ENCODE peak calls at places on chromosomes 1 and 21, in eight cellular contexts. One of them, this sample, is unnamed.

GRCh38 chr1:180505732-180506335 is 3.5 kb upstream of the ACBD6 start:
- DNase-seq in NCI-H748 treated with DMSO at 0.1 percent for 48 hours: no peak
- DNase-seq in foreskin fibroblast: no peak
- DNase-seq in IMR-90: peak; percentile 47
- DNase-seq in endothelial cell: no peak
- DNase-seq in HS-5: no peak
- DNase-seq in CD4-positive, alpha-beta T cell: no peak
- DNase-seq in activated T-helper 1 cell treated with anti-CD3 and anti-CD28 coated beads, Interleukin-12 subunit alpha, Interleukin-12 subunit beta, Interleukin-2, Interleukin-4 antibody, amounts not matched to agents 30 ng/mL and 10 ng/mL and 1 ng/mL, durations not matched to agents 14 hours and 24 hours and 36 hours: no peak
- DNase-seq in this sample: no peak

GRCh38 chr1:181541458-181541857 is 58.1 kb downstream of the CACNA1E start:
- DNase-seq in NCI-H748 treated with DMSO at 0.1 percent for 48 hours: no peak
- DNase-seq in foreskin fibroblast: no peak
- DNase-seq in IMR-90: no peak
- DNase-seq in endothelial cell: no peak
- DNase-seq in HS-5: no peak
- DNase-seq in CD4-positive, alpha-beta T cell: no peak
- DNase-seq in activated T-helper 1 cell treated with anti-CD3 and anti-CD28 coated beads, Interleukin-12 subunit alpha, Interleukin-12 subunit beta, Interleukin-2, Interleukin-4 antibody, amounts not matched to agents 30 ng/mL and 10 ng/mL and 1 ng/mL, durations not matched to agents 14 hours and 24 hours and 36 hours: no peak
- DNase-seq in this sample: no peak

GRCh38 chr1:8104278-8105236 is 78.4 kb upstream of the ERRFI1 start:
- DNase-seq in NCI-H748 treated with DMSO at 0.1 percent for 48 hours: no peak
- DNase-seq in foreskin fibroblast: no peak
- DNase-seq in IMR-90: no peak
- DNase-seq in endothelial cell: no peak
- DNase-seq in HS-5: no peak
- DNase-seq in CD4-positive, alpha-beta T cell: no peak
- DNase-seq in activated T-helper 1 cell treated with anti-CD3 and anti-CD28 coated beads, Interleukin-12 subunit alpha, Interleukin-12 subunit beta, Interleukin-2, Interleukin-4 antibody, amounts not matched to agents 30 ng/mL and 10 ng/mL and 1 ng/mL, durations not matched to agents 14 hours and 24 hours and 36 hours: no peak
- DNase-seq in this sample: no peak

GRCh38 chr21:44399151-44399954 is 45.9 kb downstream of the TRPM2 start:
- DNase-seq in NCI-H748 treated with DMSO at 0.1 percent for 48 hours: no peak
- DNase-seq in foreskin fibroblast: no peak
- DNase-seq in IMR-90: no peak
- DNase-seq in endothelial cell: no peak
- DNase-seq in HS-5: no peak
- DNase-seq in CD4-positive, alpha-beta T cell: no peak
- DNase-seq in activated T-helper 1 cell treated with anti-CD3 and anti-CD28 coated beads, Interleukin-12 subunit alpha, Interleukin-12 subunit beta, Interleukin-2, Interleukin-4 antibody, amounts not matched to agents 30 ng/mL and 10 ng/mL and 1 ng/mL, durations not matched to agents 14 hours and 24 hours and 36 hours: no peak
- DNase-seq in this sample: no peak

GRCh38 chr1:65792671-65793358 is at the start of gene PDE4B:
- DNase-seq in NCI-H748 treated with DMSO at 0.1 percent for 48 hours: no peak
- DNase-seq in foreskin fibroblast: peak; percentile 38
- DNase-seq in IMR-90: peak; percentile 40
- DNase-seq in endothelial cell: peak; percentile 38
- DNase-seq in HS-5: no peak
- DNase-seq in CD4-positive, alpha-beta T cell: no peak
- DNase-seq in activated T-helper 1 cell treated with anti-CD3 and anti-CD28 coated beads, Interleukin-12 subunit alpha, Interleukin-12 subunit beta, Interleukin-2, Interleukin-4 antibody, amounts not matched to agents 30 ng/mL and 10 ng/mL and 1 ng/mL, durations not matched to agents 14 hours and 24 hours and 36 hours: no peak
- DNase-seq in this sample: peak; percentile 58

GRCh38 chr1:12434686-12435085 is 183.3 kb downstream of the DHRS3 start:
- DNase-seq in NCI-H748 treated with DMSO at 0.1 percent for 48 hours: no peak
- DNase-seq in foreskin fibroblast: no peak
- DNase-seq in IMR-90: no peak
- DNase-seq in endothelial cell: no peak
- DNase-seq in HS-5: no peak
- DNase-seq in CD4-positive, alpha-beta T cell: no peak
- DNase-seq in activated T-helper 1 cell treated with anti-CD3 and anti-CD28 coated beads, Interleukin-12 subunit alpha, Interleukin-12 subunit beta, Interleukin-2, Interleukin-4 antibody, amounts not matched to agents 30 ng/mL and 10 ng/mL and 1 ng/mL, durations not matched to agents 14 hours and 24 hours and 36 hours: no peak
- DNase-seq in this sample: no peak

GRCh38 chr21:38060533-38060932 is 144.3 kb upstream of the KCNJ6 start:
- DNase-seq in NCI-H748 treated with DMSO at 0.1 percent for 48 hours: no peak
- DNase-seq in foreskin fibroblast: no peak
- DNase-seq in IMR-90: no peak
- DNase-seq in endothelial cell: no peak
- DNase-seq in HS-5: no peak
- DNase-seq in CD4-positive, alpha-beta T cell: no peak
- DNase-seq in activated T-helper 1 cell treated with anti-CD3 and anti-CD28 coated beads, Interleukin-12 subunit alpha, Interleukin-12 subunit beta, Interleukin-2, Interleukin-4 antibody, amounts not matched to agents 30 ng/mL and 10 ng/mL and 1 ng/mL, durations not matched to agents 14 hours and 24 hours and 36 hours: no peak
- DNase-seq in this sample: no peak

GRCh38 chr1:161209790-161210409 is 5.2 kb upstream of the FCER1G start:
- DNase-seq in NCI-H748 treated with DMSO at 0.1 percent for 48 hours: peak; percentile 47
- DNase-seq in foreskin fibroblast: peak; percentile 50
- DNase-seq in IMR-90: peak; percentile 67
- DNase-seq in endothelial cell: peak; percentile 75
- DNase-seq in HS-5: no peak
- DNase-seq in CD4-positive, alpha-beta T cell: peak; percentile 60
- DNase-seq in activated T-helper 1 cell treated with anti-CD3 and anti-CD28 coated beads, Interleukin-12 subunit alpha, Interleukin-12 subunit beta, Interleukin-2, Interleukin-4 antibody, amounts not matched to agents 30 ng/mL and 10 ng/mL and 1 ng/mL, durations not matched to agents 14 hours and 24 hours and 36 hours: peak; percentile 62
- DNase-seq in this sample: peak; percentile 55

GRCh38 chr1:38217316-38217715 is 170.7 kb upstream of the POU3F1 start:
- DNase-seq in NCI-H748 treated with DMSO at 0.1 percent for 48 hours: no peak
- DNase-seq in foreskin fibroblast: no peak
- DNase-seq in IMR-90: no peak
- DNase-seq in endothelial cell: no peak
- DNase-seq in HS-5: no peak
- DNase-seq in CD4-positive, alpha-beta T cell: no peak
- DNase-seq in activated T-helper 1 cell treated with anti-CD3 and anti-CD28 coated beads, Interleukin-12 subunit alpha, Interleukin-12 subunit beta, Interleukin-2, Interleukin-4 antibody, amounts not matched to agents 30 ng/mL and 10 ng/mL and 1 ng/mL, durations not matched to agents 14 hours and 24 hours and 36 hours: no peak
- DNase-seq in this sample: no peak

GRCh38 chr1:170668301-170668789 is 4.4 kb downstream of the PRRX1 start:
- DNase-seq in NCI-H748 treated with DMSO at 0.1 percent for 48 hours: no peak
- DNase-seq in foreskin fibroblast: no peak
- DNase-seq in IMR-90: no peak
- DNase-seq in endothelial cell: no peak
- DNase-seq in HS-5: no peak
- DNase-seq in CD4-positive, alpha-beta T cell: no peak
- DNase-seq in activated T-helper 1 cell treated with anti-CD3 and anti-CD28 coated beads, Interleukin-12 subunit alpha, Interleukin-12 subunit beta, Interleukin-2, Interleukin-4 antibody, amounts not matched to agents 30 ng/mL and 10 ng/mL and 1 ng/mL, durations not matched to agents 14 hours and 24 hours and 36 hours: no peak
- DNase-seq in this sample: peak; percentile 28

GRCh38 chr1:110165761-110166231 is 15.5 kb downstream of the SLC6A17 start:
- DNase-seq in NCI-H748 treated with DMSO at 0.1 percent for 48 hours: no peak
- DNase-seq in foreskin fibroblast: no peak
- DNase-seq in IMR-90: no peak
- DNase-seq in endothelial cell: no peak
- DNase-seq in HS-5: no peak
- DNase-seq in CD4-positive, alpha-beta T cell: no peak
- DNase-seq in activated T-helper 1 cell treated with anti-CD3 and anti-CD28 coated beads, Interleukin-12 subunit alpha, Interleukin-12 subunit beta, Interleukin-2, Interleukin-4 antibody, amounts not matched to agents 30 ng/mL and 10 ng/mL and 1 ng/mL, durations not matched to agents 14 hours and 24 hours and 36 hours: no peak
- DNase-seq in this sample: no peak

This sample was measured in NCI-H1105.